ENCODE peak calls at places on chromosomes 3 and 15, in six cellular contexts. One of them, this sample, is unnamed.

GRCh38 chr3:196287066-196287404 is 491 bp downstream of the PCYT1A start:
- DNase-seq in SJSA1: no peak
- DNase-seq in tibial artery: peak; percentile 68
- DNase-seq in A673: peak; percentile 32
- DNase-seq in brain microvascular endothelial cell: no peak
- DNase-seq in WERI-Rb-1: no peak
- DNase-seq in this sample: peak; percentile 28

GRCh38 chr3:171086914-171087313 is 60.4 kb upstream of the SLC2A2 start:
- DNase-seq in SJSA1: no peak
- DNase-seq in tibial artery: no peak
- DNase-seq in A673: no peak
- DNase-seq in brain microvascular endothelial cell: no peak
- DNase-seq in WERI-Rb-1: no peak
- DNase-seq in this sample: no peak

GRCh38 chr3:111531446-111531845 is 10.6 kb upstream of the CD96 start:
- DNase-seq in SJSA1: peak; percentile 14
- DNase-seq in tibial artery: no peak
- DNase-seq in A673: no peak
- DNase-seq in brain microvascular endothelial cell: peak; percentile 33
- DNase-seq in WERI-Rb-1: no peak
- DNase-seq in this sample: no peak

GRCh38 chr15:98859149-98859548 is 148.4 kb downstream of the PGPEP1L start:
- DNase-seq in SJSA1: no peak
- DNase-seq in tibial artery: no peak
- DNase-seq in A673: no peak
- DNase-seq in brain microvascular endothelial cell: no peak
- DNase-seq in WERI-Rb-1: no peak
- DNase-seq in this sample: no peak

GRCh38 chr3:13234155-13234505 is 160.9 kb upstream of the IQSEC1 start:
- DNase-seq in SJSA1: no peak
- DNase-seq in tibial artery: no peak
- DNase-seq in A673: no peak
- DNase-seq in brain microvascular endothelial cell: no peak
- DNase-seq in WERI-Rb-1: no peak
- DNase-seq in this sample: no peak

GRCh38 chr3:170523248-170523647 is 62.6 kb downstream of the SLC7A14 start:
- DNase-seq in SJSA1: no peak
- DNase-seq in tibial artery: no peak
- DNase-seq in A673: no peak
- DNase-seq in brain microvascular endothelial cell: no peak
- DNase-seq in WERI-Rb-1: no peak
- DNase-seq in this sample: no peak

GRCh38 chr3:13714251-13714916 is 165.5 kb downstream of the FBLN2 start:
- DNase-seq in SJSA1: no peak
- DNase-seq in tibial artery: peak; percentile 31
- DNase-seq in A673: no peak
- DNase-seq in brain microvascular endothelial cell: no peak
- DNase-seq in WERI-Rb-1: no peak
- DNase-seq in this sample: peak; percentile 1

GRCh38 chr3:105502333-105502732 is 135.6 kb downstream of the ALCAM start:
- DNase-seq in SJSA1: no peak
- DNase-seq in tibial artery: no peak
- DNase-seq in A673: no peak
- DNase-seq in brain microvascular endothelial cell: no peak
- DNase-seq in WERI-Rb-1: no peak
- DNase-seq in this sample: no peak

GRCh38 chr15:19944261-19944888 is 597.2 kb downstream of the GOLGA6L6 start:
- DNase-seq in SJSA1: no peak
- DNase-seq in tibial artery: no peak
- DNase-seq in A673: no peak
- DNase-seq in brain microvascular endothelial cell: no peak
- DNase-seq in WERI-Rb-1: no peak
- DNase-seq in this sample: no peak

GRCh38 chr3:15754047-15754446 is 43.7 kb downstream of the ANKRD28 start:
- DNase-seq in SJSA1: no peak
- DNase-seq in tibial artery: no peak
- DNase-seq in A673: peak; percentile 51
- DNase-seq in brain microvascular endothelial cell: peak; percentile 59
- DNase-seq in WERI-Rb-1: no peak
- DNase-seq in this sample: no peak

GRCh38 chr3:195762611-195763247 is 42.0 kb downstream of the MUC20 start:
- DNase-seq in SJSA1: no peak
- DNase-seq in tibial artery: no peak
- DNase-seq in A673: no peak
- DNase-seq in brain microvascular endothelial cell: no peak
- DNase-seq in WERI-Rb-1: no peak
- DNase-seq in this sample: no peak

DNA sequence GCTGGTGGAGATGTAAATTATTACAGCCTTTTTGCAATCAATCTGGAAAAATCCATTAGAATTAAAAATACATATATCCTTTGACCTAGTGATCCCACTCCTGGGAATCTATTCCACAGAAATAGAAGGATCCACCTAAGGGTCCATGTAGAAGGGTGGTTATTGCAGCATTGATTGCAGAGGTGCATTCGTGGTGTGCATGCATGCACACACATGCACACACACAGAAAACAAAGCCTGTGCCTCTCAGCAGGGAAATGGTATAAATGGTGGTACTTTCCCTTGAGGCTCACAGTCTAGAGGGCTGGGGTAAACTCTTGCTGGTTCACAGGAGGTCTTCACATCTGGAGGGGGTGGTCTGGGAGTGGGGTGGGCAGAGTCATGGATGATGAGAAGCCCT is 19.4 kb upstream of the ADPGK start:
- DNase-seq in SJSA1: no peak
- DNase-seq in tibial artery: no peak
- DNase-seq in A673: no peak
- DNase-seq in brain microvascular endothelial cell: no peak
- DNase-seq in WERI-Rb-1: no peak
- DNase-seq in this sample: no peak
- H3K4me3 ChIP-seq in SJSA1: no peak overlapping the region
- H3K4me3 ChIP-seq in tibial artery: no peak overlapping the region
- H3K4me3 ChIP-seq in A673: no peak overlapping the region
- H3K4me3 ChIP-seq in brain microvascular endothelial cell: no peak overlapping the region
- H3K4me3 ChIP-seq in WERI-Rb-1: no peak overlapping the region
- H3K4me3 ChIP-seq in this sample: no peak overlapping the region

DNA sequence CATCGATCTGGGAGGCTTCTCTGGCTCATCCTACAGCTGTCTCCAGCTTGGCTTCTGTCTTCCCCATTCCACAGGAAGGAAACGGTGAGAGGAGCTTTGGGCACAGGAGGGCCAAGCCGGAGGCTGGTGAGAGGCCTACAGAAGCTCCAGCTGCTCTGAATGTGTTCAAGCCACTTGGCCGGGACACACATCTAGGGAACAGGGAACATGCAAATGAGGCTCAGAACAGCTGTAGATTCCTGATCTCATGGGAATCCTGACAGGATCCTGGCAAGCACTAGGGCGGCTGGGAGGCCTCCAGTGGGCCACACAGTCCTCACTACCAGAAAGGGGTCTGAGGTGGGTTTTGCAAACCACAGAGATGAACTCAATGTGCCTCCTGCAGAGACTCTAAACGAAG is 13.7 kb downstream of the SEMA5B start:
- DNase-seq in SJSA1: no peak
- DNase-seq in tibial artery: no peak
- DNase-seq in A673: no peak
- DNase-seq in brain microvascular endothelial cell: no peak
- DNase-seq in WERI-Rb-1: no peak
- DNase-seq in this sample: no peak
- H3K27me3 ChIP-seq in SJSA1: peaks cover 43% of the 10 kb centered on the region
- H3K27me3 ChIP-seq in tibial artery: peaks cover 6% of the 10 kb centered on the region
- H3K27me3 ChIP-seq in A673: peaks cover 52% of the 10 kb centered on the region
- H3K27me3 ChIP-seq in brain microvascular endothelial cell: peaks cover 17% of the 10 kb centered on the region
- H3K27me3 ChIP-seq in WERI-Rb-1: no peaks in the 10 kb centered on the region
- H3K27me3 ChIP-seq in this sample: no peaks in the 10 kb centered on the region

GRCh38 chr3:172586447-172586846 is 63.2 kb upstream of the TNFSF10 start:
- DNase-seq in SJSA1: no peak
- DNase-seq in tibial artery: no peak
- DNase-seq in A673: no peak
- DNase-seq in brain microvascular endothelial cell: no peak
- DNase-seq in WERI-Rb-1: no peak
- DNase-seq in this sample: no peak

GRCh38 chr3:172585954-172586353 is 62.7 kb upstream of the TNFSF10 start:
- DNase-seq in SJSA1: no peak
- DNase-seq in tibial artery: no peak
- DNase-seq in A673: no peak
- DNase-seq in brain microvascular endothelial cell: no peak
- DNase-seq in WERI-Rb-1: no peak
- DNase-seq in this sample: no peak

GRCh38 chr3:172581757-172582166 is 58.5 kb upstream of the TNFSF10 start:
- DNase-seq in SJSA1: no peak
- DNase-seq in tibial artery: no peak
- DNase-seq in A673: no peak
- DNase-seq in brain microvascular endothelial cell: no peak
- DNase-seq in WERI-Rb-1: no peak
- DNase-seq in this sample: no peak

GRCh38 chr3:172580680-172581079 is 57.5 kb upstream of the TNFSF10 start:
- DNase-seq in SJSA1: no peak
- DNase-seq in tibial artery: no peak
- DNase-seq in A673: no peak
- DNase-seq in brain microvascular endothelial cell: no peak
- DNase-seq in WERI-Rb-1: no peak
- DNase-seq in this sample: no peak

DNA sequence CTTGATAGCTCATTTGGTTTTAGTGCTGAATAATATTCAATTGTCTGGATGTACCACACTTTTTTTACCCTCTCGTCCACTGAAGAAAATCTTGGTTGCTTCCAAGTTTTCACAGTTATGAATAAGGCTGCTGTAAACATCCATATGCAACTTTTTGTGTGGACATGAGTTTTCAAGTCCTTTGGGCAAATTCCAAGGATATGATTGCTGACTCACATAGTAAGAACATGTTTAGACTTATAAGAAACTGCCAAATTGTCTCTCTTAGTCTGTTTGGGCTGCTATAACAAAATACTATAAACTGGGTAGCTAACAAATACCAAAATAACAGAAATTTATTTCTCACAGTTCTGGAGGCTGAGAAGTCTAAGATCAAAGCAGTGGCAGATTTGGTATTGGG is 59.5 kb upstream of the TNFSF10 start:
- DNase-seq in SJSA1: no peak
- DNase-seq in tibial artery: no peak
- DNase-seq in A673: no peak
- DNase-seq in brain microvascular endothelial cell: no peak
- DNase-seq in WERI-Rb-1: no peak
- DNase-seq in this sample: no peak
- H3K27ac ChIP-seq in SJSA1: no peak overlapping the region
- H3K27ac ChIP-seq in tibial artery: no peak overlapping the region
- H3K27ac ChIP-seq in A673: no peak overlapping the region
- H3K27ac ChIP-seq in brain microvascular endothelial cell: no peak overlapping the region
- H3K27ac ChIP-seq in WERI-Rb-1: no peak overlapping the region
- H3K27ac ChIP-seq in this sample: peak overlapping the region; percentile 86

DNA sequence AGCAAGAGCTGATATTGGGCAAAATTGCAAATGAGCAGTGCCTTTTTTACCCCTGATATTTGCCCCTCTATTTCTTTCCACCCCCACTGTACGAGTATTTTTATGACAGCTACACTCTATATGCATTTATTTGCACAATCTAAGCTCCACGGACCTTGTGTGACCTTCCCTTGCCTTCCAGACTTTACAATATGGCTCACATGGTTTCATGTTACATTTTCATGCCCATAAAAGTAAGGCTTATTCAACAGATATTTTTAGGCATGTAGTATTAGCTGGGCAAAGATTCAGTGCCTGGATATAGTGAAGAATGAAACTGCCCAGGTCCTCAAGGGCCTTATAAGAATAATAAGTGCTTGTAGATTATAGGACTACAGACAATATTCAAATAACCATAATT is 482.0 kb upstream of the CNTN4 start:
- DNase-seq in SJSA1: no peak
- DNase-seq in tibial artery: no peak
- DNase-seq in A673: no peak
- DNase-seq in brain microvascular endothelial cell: no peak
- DNase-seq in WERI-Rb-1: no peak
- DNase-seq in this sample: no peak
- H3K4me3 ChIP-seq in SJSA1: no peak overlapping the region
- H3K4me3 ChIP-seq in tibial artery: no peak overlapping the region
- H3K4me3 ChIP-seq in A673: no peak overlapping the region
- H3K4me3 ChIP-seq in brain microvascular endothelial cell: no peak overlapping the region
- H3K4me3 ChIP-seq in WERI-Rb-1: no peak overlapping the region
- H3K4me3 ChIP-seq in this sample: no peak overlapping the region

DNA sequence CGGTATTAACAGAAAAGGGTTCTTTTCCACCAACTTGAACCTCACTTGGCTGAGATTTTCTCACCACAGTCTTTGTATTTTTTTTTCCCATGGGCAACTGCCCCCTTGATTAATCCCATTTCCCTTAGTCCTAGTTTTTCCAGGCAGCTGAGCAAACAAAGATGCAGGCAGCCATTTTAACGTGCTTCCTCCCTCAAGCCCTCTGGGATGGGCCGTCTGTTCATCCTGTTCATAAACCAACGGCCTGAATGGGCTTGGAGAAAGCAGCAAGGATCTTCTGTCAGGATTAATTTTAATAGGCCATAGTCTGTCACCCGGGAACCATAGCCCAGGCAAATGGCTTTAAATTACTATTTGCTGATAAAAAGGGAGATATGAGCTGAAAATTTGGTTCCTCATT is 10.4 kb upstream of the POLR2M start:
- DNase-seq in SJSA1: no peak
- DNase-seq in tibial artery: no peak
- DNase-seq in A673: no peak
- DNase-seq in brain microvascular endothelial cell: no peak
- DNase-seq in WERI-Rb-1: no peak
- DNase-seq in this sample: no peak
- H3K27me3 ChIP-seq in SJSA1: no peaks in the 10 kb centered on the region
- H3K27me3 ChIP-seq in tibial artery: no peaks in the 10 kb centered on the region
- H3K27me3 ChIP-seq in A673: no peaks in the 10 kb centered on the region
- H3K27me3 ChIP-seq in brain microvascular endothelial cell: no peaks in the 10 kb centered on the region
- H3K27me3 ChIP-seq in WERI-Rb-1: no peaks in the 10 kb centered on the region
- H3K27me3 ChIP-seq in this sample: no peaks in the 10 kb centered on the region

DNA sequence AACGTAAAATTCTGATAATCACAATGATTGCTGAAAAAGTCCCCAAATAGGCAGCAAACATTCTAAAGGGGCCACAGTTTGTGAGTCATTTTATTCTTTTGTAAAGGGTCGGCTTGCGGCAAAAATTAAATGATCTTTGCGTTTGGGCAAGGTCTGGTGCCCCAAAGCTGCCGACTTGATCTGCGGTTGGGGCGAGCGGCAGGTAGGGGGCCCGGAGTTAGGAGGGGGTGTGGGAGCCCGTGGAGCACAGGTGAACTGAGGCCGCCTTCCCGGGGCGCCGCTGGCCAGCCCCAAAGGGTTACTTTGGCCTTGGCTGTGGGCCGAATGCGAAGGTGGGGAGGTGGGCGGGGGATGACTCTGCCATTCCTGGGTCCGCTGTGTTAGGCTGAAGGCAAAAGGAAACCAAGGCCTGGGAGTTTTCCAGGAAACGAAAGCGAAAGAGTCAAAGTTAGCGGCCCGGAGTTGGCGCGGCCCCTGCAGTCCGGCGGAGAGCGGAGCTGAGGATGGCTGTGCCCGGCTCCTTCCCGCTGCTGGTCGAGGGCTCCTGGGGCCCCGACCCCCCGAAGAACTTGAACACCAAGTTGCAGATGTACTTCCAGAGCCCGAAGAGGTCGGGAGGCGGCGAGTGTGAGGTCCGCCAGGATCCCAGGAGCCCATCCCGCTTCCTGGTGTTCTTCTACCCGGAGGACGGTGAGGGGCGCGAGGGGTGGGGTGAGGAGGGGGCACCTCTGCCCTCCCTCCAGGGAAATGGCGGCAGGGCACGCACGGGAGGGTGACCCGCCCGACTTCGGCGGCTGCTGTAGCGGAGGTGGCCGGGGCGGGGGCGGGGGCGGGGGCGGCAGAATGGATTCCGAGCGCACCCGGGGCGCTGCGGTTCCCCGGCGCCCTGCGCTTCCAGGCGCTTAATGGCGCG is at the start of gene PARP14:
- DNase-seq in SJSA1: peak; percentile 73
- DNase-seq in tibial artery: peak; percentile 83
- DNase-seq in A673: peak; percentile 75
- DNase-seq in brain microvascular endothelial cell: peak; percentile 63
- DNase-seq in WERI-Rb-1: peak; percentile 22
- DNase-seq in this sample: peak; percentile 86
- H3K27ac ChIP-seq in SJSA1: peak within 1 kb of the TSS; percentile 84
- H3K27ac ChIP-seq in tibial artery: peak within 1 kb of the TSS; percentile 92
- H3K27ac ChIP-seq in A673: peak within 1 kb of the TSS; percentile 72
- H3K27ac ChIP-seq in brain microvascular endothelial cell: peak within 1 kb of the TSS; percentile 39
- H3K27ac ChIP-seq in WERI-Rb-1: no peak within 1 kb of the TSS
- H3K27ac ChIP-seq in this sample: peak within 1 kb of the TSS; percentile 95